ENCODE peak calls at places on chromosomes 5 and 9, in seven cellular contexts. One of them, this sample, is unnamed.

GRCh38 chr9:109903515-109904138 is 123.6 kb downstream of the PALM2AKAP2 start:
- DNase-seq in heart right ventricle: peak
- DNase-seq in fibroblast of pulmonary artery: peak
- DNase-seq in cardiac muscle cell: peak
- DNase-seq in coronary artery: no peak
- DNase-seq in A549: peak
- DNase-seq in AG04449: no peak
- DNase-seq in this sample: peak

GRCh38 chr9:101536938-101537337 is 3.3 kb downstream of the RNF20 start:
- DNase-seq in coronary artery: no peak
- DNase-seq in AG04449: no peak
- DNase-seq in A549: no peak
- DNase-seq in fibroblast of pulmonary artery: peak
- DNase-seq in cardiac muscle cell: peak
- DNase-seq in heart right ventricle: no peak
- DNase-seq in this sample: no peak

GRCh38 chr5:23884405-23884804 is 377.0 kb downstream of the PRDM9 start:
- DNase-seq in fibroblast of pulmonary artery: no peak
- DNase-seq in A549: no peak
- DNase-seq in AG04449: no peak
- DNase-seq in heart right ventricle: no peak
- DNase-seq in cardiac muscle cell: no peak
- DNase-seq in coronary artery: no peak
- DNase-seq in this sample: no peak

GRCh38 chr9:35996358-35996970 is 38.5 kb upstream of the OR2S2 start:
- DNase-seq in fibroblast of pulmonary artery: peak
- DNase-seq in cardiac muscle cell: peak
- DNase-seq in coronary artery: no peak
- DNase-seq in A549: peak
- DNase-seq in AG04449: no peak
- DNase-seq in heart right ventricle: no peak
- DNase-seq in this sample: no peak

GRCh38 chr9:36980148-36980974 is 53.7 kb downstream of the PAX5 start:
- DNase-seq in heart right ventricle: no peak
- DNase-seq in AG04449: no peak
- DNase-seq in coronary artery: no peak
- DNase-seq in A549: peak
- DNase-seq in fibroblast of pulmonary artery: no peak
- DNase-seq in cardiac muscle cell: no peak
- DNase-seq in this sample: no peak

GRCh38 chr5:171451421-171451820 is 32.0 kb downstream of the FGF18 start:
- DNase-seq in fibroblast of pulmonary artery: no peak
- DNase-seq in A549: no peak
- DNase-seq in cardiac muscle cell: no peak
- DNase-seq in coronary artery: no peak
- DNase-seq in heart right ventricle: no peak
- DNase-seq in AG04449: no peak
- DNase-seq in this sample: no peak

GRCh38 chr9:105656131-105656921 is 5.9 kb upstream of the TAL2 start:
- DNase-seq in fibroblast of pulmonary artery: no peak
- DNase-seq in cardiac muscle cell: no peak
- DNase-seq in A549: peak
- DNase-seq in AG04449: no peak
- DNase-seq in heart right ventricle: peak
- DNase-seq in coronary artery: no peak
- DNase-seq in this sample: no peak

GRCh38 chr9:84076359-84076758 is 95.8 kb downstream of the RMI1 start:
- DNase-seq in cardiac muscle cell: no peak
- DNase-seq in AG04449: no peak
- DNase-seq in A549: no peak
- DNase-seq in heart right ventricle: no peak
- DNase-seq in fibroblast of pulmonary artery: no peak
- DNase-seq in coronary artery: no peak
- DNase-seq in this sample: no peak

GRCh38 chr5:34524123-34524522 is 132.0 kb upstream of the RAI14 start:
- DNase-seq in cardiac muscle cell: peak
- DNase-seq in coronary artery: no peak
- DNase-seq in heart right ventricle: no peak
- DNase-seq in fibroblast of pulmonary artery: peak
- DNase-seq in A549: peak
- DNase-seq in AG04449: peak
- DNase-seq in this sample: peak

GRCh38 chr5:154220625-154221024 is 30.1 kb downstream of the GALNT10 start:
- DNase-seq in coronary artery: peak
- DNase-seq in fibroblast of pulmonary artery: peak
- DNase-seq in A549: peak
- DNase-seq in cardiac muscle cell: peak
- DNase-seq in AG04449: no peak
- DNase-seq in heart right ventricle: no peak
- DNase-seq in this sample: no peak

GRCh38 chr5:157219491-157220271 is 39.0 kb downstream of the ITK start:
- DNase-seq in AG04449: no peak
- DNase-seq in fibroblast of pulmonary artery: no peak
- DNase-seq in A549: no peak
- DNase-seq in cardiac muscle cell: peak
- DNase-seq in coronary artery: no peak
- DNase-seq in heart right ventricle: no peak
- DNase-seq in this sample: no peak

GRCh38 chr5:179699640-179700298 is 1.0 kb downstream of the CANX start:
- DNase-seq in AG04449: no peak
- DNase-seq in cardiac muscle cell: peak
- DNase-seq in heart right ventricle: no peak
- DNase-seq in A549: peak
- DNase-seq in fibroblast of pulmonary artery: peak
- DNase-seq in coronary artery: no peak
- DNase-seq in this sample: no peak

GRCh38 chr5:69360442-69360841 is 8.9 kb downstream of the AK6 start:
- DNase-seq in heart right ventricle: no peak
- DNase-seq in AG04449: no peak
- DNase-seq in cardiac muscle cell: no peak
- DNase-seq in A549: no peak
- DNase-seq in fibroblast of pulmonary artery: no peak
- DNase-seq in coronary artery: no peak
- DNase-seq in this sample: no peak

GRCh38 chr5:20486826-20487225 is 498.8 kb upstream of the CDH18 start:
- DNase-seq in fibroblast of pulmonary artery: no peak
- DNase-seq in coronary artery: no peak
- DNase-seq in cardiac muscle cell: no peak
- DNase-seq in A549: no peak
- DNase-seq in AG04449: no peak
- DNase-seq in heart right ventricle: no peak
- DNase-seq in this sample: no peak

GRCh38 chr5:127942246-127943060 is 141.1 kb upstream of the SLC12A2 start:
- DNase-seq in AG04449: no peak
- DNase-seq in heart right ventricle: no peak
- DNase-seq in cardiac muscle cell: no peak
- DNase-seq in coronary artery: no peak
- DNase-seq in A549: no peak
- DNase-seq in fibroblast of pulmonary artery: peak
- DNase-seq in this sample: no peak

GRCh38 chr5:154478224-154478565 is at the start of gene HAND1:
- DNase-seq in AG04449: no peak
- DNase-seq in fibroblast of pulmonary artery: no peak
- DNase-seq in coronary artery: no peak
- DNase-seq in cardiac muscle cell: no peak
- DNase-seq in heart right ventricle: peak
- DNase-seq in A549: peak
- DNase-seq in this sample: no peak

GRCh38 chr5:133892306-133892705 is 76.1 kb downstream of the C5orf15 start:
- DNase-seq in heart right ventricle: no peak
- DNase-seq in cardiac muscle cell: no peak
- DNase-seq in fibroblast of pulmonary artery: no peak
- DNase-seq in AG04449: no peak
- DNase-seq in coronary artery: no peak
- DNase-seq in A549: no peak
- DNase-seq in this sample: no peak

GRCh38 chr5:110736763-110737162 is 2.0 kb upstream of the SLC25A46 start:
- DNase-seq in AG04449: no peak
- DNase-seq in cardiac muscle cell: no peak
- DNase-seq in heart right ventricle: no peak
- DNase-seq in A549: no peak
- DNase-seq in fibroblast of pulmonary artery: no peak
- DNase-seq in coronary artery: no peak
- DNase-seq in this sample: no peak

GRCh38 chr5:41402845-41403244 is 107.6 kb downstream of the PLCXD3 start:
- DNase-seq in AG04449: no peak
- DNase-seq in coronary artery: no peak
- DNase-seq in fibroblast of pulmonary artery: no peak
- DNase-seq in heart right ventricle: no peak
- DNase-seq in A549: peak
- DNase-seq in cardiac muscle cell: no peak
- DNase-seq in this sample: no peak

GRCh38 chr5:76807296-76807695 is 11.5 kb upstream of the F2RL1 start:
- DNase-seq in coronary artery: no peak
- DNase-seq in AG04449: no peak
- DNase-seq in A549: peak
- DNase-seq in cardiac muscle cell: peak
- DNase-seq in fibroblast of pulmonary artery: peak
- DNase-seq in heart right ventricle: no peak
- DNase-seq in this sample: no peak

GRCh38 chr5:22835630-22836029 is 17.5 kb downstream of the CDH12 start:
- DNase-seq in heart right ventricle: no peak
- DNase-seq in cardiac muscle cell: no peak
- DNase-seq in AG04449: no peak
- DNase-seq in coronary artery: no peak
- DNase-seq in A549: no peak
- DNase-seq in fibroblast of pulmonary artery: no peak
- DNase-seq in this sample: no peak

GRCh38 chr5:85293139-85293785 is 908.6 kb upstream of the EDIL3 start:
- DNase-seq in AG04449: no peak
- DNase-seq in A549: peak
- DNase-seq in cardiac muscle cell: peak
- DNase-seq in coronary artery: no peak
- DNase-seq in heart right ventricle: no peak
- DNase-seq in fibroblast of pulmonary artery: peak
- DNase-seq in this sample: no peak

GRCh38 chr9:90189306-90189705 is 453.3 kb downstream of the DIRAS2 start:
- DNase-seq in AG04449: no peak
- DNase-seq in cardiac muscle cell: no peak
- DNase-seq in coronary artery: no peak
- DNase-seq in fibroblast of pulmonary artery: no peak
- DNase-seq in heart right ventricle: no peak
- DNase-seq in A549: no peak
- DNase-seq in this sample: no peak

GRCh38 chr5:178440163-178440545 is 150.0 kb downstream of the COL23A1 start:
- DNase-seq in coronary artery: peak
- DNase-seq in fibroblast of pulmonary artery: no peak
- DNase-seq in heart right ventricle: no peak
- DNase-seq in A549: no peak
- DNase-seq in cardiac muscle cell: no peak
- DNase-seq in AG04449: no peak
- DNase-seq in this sample: no peak

GRCh38 chr9:38025166-38025565 is 43.9 kb downstream of the SHB start:
- DNase-seq in fibroblast of pulmonary artery: no peak
- DNase-seq in AG04449: no peak
- DNase-seq in cardiac muscle cell: no peak
- DNase-seq in A549: no peak
- DNase-seq in heart right ventricle: no peak
- DNase-seq in coronary artery: no peak
- DNase-seq in this sample: no peak
- H3K4me3 ChIP-seq in fibroblast of pulmonary artery: no peak
- H3K4me3 ChIP-seq in AG04449: no peak
- H3K4me3 ChIP-seq in cardiac muscle cell: no peak
- H3K4me3 ChIP-seq in A549: no peak
- H3K4me3 ChIP-seq in heart right ventricle: no peak
- H3K4me3 ChIP-seq in coronary artery: no peak
- H3K4me3 ChIP-seq in this sample: no peak

DNA sequence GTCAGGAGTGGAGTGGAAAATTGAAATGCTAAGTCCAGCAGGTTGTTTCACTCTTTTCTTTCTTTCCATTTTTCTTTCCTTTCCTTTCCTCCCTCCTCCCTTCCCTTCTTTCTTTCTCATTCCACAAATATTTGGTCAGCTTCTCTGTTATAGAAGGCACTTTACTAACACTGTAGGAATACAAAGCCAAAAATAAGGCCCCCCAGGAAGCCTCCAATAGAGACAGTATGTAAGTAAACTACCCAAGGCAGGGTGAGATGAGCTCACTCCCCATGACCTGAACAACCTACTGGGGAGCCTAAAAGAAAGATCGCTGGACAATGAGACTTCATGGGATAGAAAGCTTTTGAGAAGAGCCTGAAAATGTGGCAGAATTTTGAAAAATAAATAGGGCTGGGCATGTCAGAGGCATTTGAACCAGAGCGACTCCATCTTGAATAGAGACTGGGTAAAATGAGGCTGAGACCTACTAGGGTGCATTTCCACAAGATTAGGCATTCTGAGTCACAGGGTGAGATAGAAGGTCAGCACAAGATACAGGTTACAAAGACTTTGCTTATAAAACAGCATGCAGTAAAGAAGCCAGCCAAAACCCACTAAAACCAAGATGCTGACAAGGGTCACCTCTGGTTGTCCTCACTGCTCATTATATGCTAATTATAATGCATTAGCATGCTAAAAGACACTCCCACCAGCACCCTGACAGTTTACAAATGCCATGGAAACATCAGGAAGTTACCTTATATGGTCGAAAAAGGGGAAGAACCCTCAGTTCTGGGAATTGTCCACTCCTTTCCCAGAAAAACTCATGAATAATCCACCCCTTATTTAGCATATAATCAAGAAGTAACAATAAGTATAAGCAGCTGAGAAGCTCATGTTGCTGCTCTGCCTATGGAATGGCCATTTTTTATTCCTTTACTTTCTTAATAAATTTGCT is 158.9 kb upstream of the EGFLAM start:
- DNase-seq in AG04449: no peak
- DNase-seq in A549: no peak
- DNase-seq in fibroblast of pulmonary artery: no peak
- DNase-seq in coronary artery: no peak
- DNase-seq in heart right ventricle: no peak
- DNase-seq in cardiac muscle cell: no peak
- DNase-seq in this sample: no peak
- TF ChIP-seq CTCF in AG04449: no peak
- TF ChIP-seq CTCF in A549: no peak
- TF ChIP-seq CTCF in fibroblast of pulmonary artery: no peak
- TF ChIP-seq CTCF in coronary artery: no peak
- TF ChIP-seq CTCF in heart right ventricle: no peak
- TF ChIP-seq CTCF in cardiac muscle cell: no peak
- TF ChIP-seq CTCF in this sample: no peak

GRCh38 chr9:112032009-112032408 is 135.4 kb downstream of the UGCG start:
- DNase-seq in AG04449: no peak
- DNase-seq in heart right ventricle: no peak
- DNase-seq in coronary artery: no peak
- DNase-seq in fibroblast of pulmonary artery: no peak
- DNase-seq in A549: no peak
- DNase-seq in cardiac muscle cell: no peak
- DNase-seq in this sample: no peak
- H3K4me3 ChIP-seq in AG04449: no peak
- H3K4me3 ChIP-seq in heart right ventricle: no peak
- H3K4me3 ChIP-seq in coronary artery: no peak
- H3K4me3 ChIP-seq in fibroblast of pulmonary artery: no peak
- H3K4me3 ChIP-seq in A549: no peak
- H3K4me3 ChIP-seq in cardiac muscle cell: no peak
- H3K4me3 ChIP-seq in this sample: no peak

GRCh38 chr5:158510479-158510878 is 589.2 kb downstream of the EBF1 start:
- DNase-seq in cardiac muscle cell: no peak
- DNase-seq in coronary artery: no peak
- DNase-seq in fibroblast of pulmonary artery: no peak
- DNase-seq in A549: no peak
- DNase-seq in AG04449: no peak
- DNase-seq in heart right ventricle: no peak
- DNase-seq in this sample: no peak
- TF ChIP-seq CTCF in cardiac muscle cell: no peak
- TF ChIP-seq CTCF in coronary artery: no peak
- TF ChIP-seq CTCF in fibroblast of pulmonary artery: no peak
- TF ChIP-seq CTCF in A549: no peak
- TF ChIP-seq CTCF in AG04449: no peak
- TF ChIP-seq CTCF in heart right ventricle: no peak
- TF ChIP-seq CTCF in this sample: no peak

GRCh38 chr9:124794902-124795491 is 18.1 kb downstream of the OLFML2A start:
- DNase-seq in coronary artery: peak
- DNase-seq in fibroblast of pulmonary artery: no peak
- DNase-seq in AG04449: no peak
- DNase-seq in cardiac muscle cell: no peak
- DNase-seq in heart right ventricle: no peak
- DNase-seq in A549: peak
- DNase-seq in this sample: no peak
- H3K4me3 ChIP-seq in coronary artery: no peak
- H3K4me3 ChIP-seq in fibroblast of pulmonary artery: no peak
- H3K4me3 ChIP-seq in AG04449: no peak
- H3K4me3 ChIP-seq in cardiac muscle cell: no peak
- H3K4me3 ChIP-seq in heart right ventricle: no peak
- H3K4me3 ChIP-seq in A549: no peak
- H3K4me3 ChIP-seq in this sample: no peak